ENCODE peak calls at places on chromosomes 1 and 21, in ten cellular contexts. N is GM20000; P is astrocyte of the hippocampus; T is stimulated activated CD8-positive, alpha-beta memory T cell treated with anti-CD3 and anti-CD28 coated beads, Interleukin-12 subunit alpha, Interleukin-12 subunit beta, amount 100 ng/mL, for 4 hours; V is esophagus squamous epithelium; W is effector CD4-positive, alpha-beta T cell; R is cardiac fibroblast; O is body of pancreas; H is aorta; B is mammary epithelial cell. D is an unnamed sample.

GRCh38 chr1:206873603-206874188 is 8.3 kb downstream of the IL20 start:
- DNase-seq in V (no peak), N (no peak), P (no peak), W (no peak), T (no peak), O (no peak), B (peak), R (no peak), H (no peak), D (no peak)

GRCh38 chr1:19432943-19433609 is 52.3 kb downstream of the CAPZB start:
- DNase-seq in V (no peak), O (no peak), W (no peak), P (no peak), H (peak), N (no peak), T (no peak), B (no peak), R (no peak), D (no peak)

GRCh38 chr1:205042911-205043806 is at the start of gene CNTN2:
- DNase-seq in V (no peak), N (no peak), H (no peak), P (peak), B (no peak), O (no peak), T (no peak), R (no peak), W (no peak), D (peak)

GRCh38 chr1:175514309-175515001 is 228.9 kb downstream of the TNR start:
- DNase-seq in V (no peak), T (peak), P (peak), O (no peak), R (peak), H (no peak), B (peak), N (no peak), W (no peak), D (no peak)

GRCh38 chr21:32693581-32693980 is 34.2 kb downstream of the SYNJ1 start:
- DNase-seq in O (no peak), T (no peak), N (no peak), V (no peak), P (no peak), W (no peak), H (no peak), B (no peak), R (no peak), D (no peak)

GRCh38 chr1:228913649-228914048 is 178.4 kb downstream of the RHOU start:
- DNase-seq in B (no peak), R (no peak), P (no peak), O (no peak), N (no peak), H (no peak), W (no peak), V (no peak), T (no peak), D (no peak)

GRCh38 chr1:52601976-52602327 is 219 bp upstream of the GPX7 start:
- DNase-seq in W (no peak), N (no peak), R (no peak), V (no peak), B (no peak), P (no peak), O (no peak), T (no peak), H (no peak), D (no peak)

GRCh38 chr1:178528963-178529355 is 16.1 kb downstream of the TEX35 start:
- DNase-seq in O (no peak), P (no peak), T (no peak), W (no peak), H (no peak), R (no peak), B (no peak), V (no peak), N (no peak), D (no peak)

GRCh38 chr1:33317946-33318345 is 3.0 kb downstream of the A3GALT2 start:
- DNase-seq in W (no peak), O (no peak), B (no peak), R (no peak), P (no peak), N (no peak), V (no peak), T (no peak), H (no peak), D (no peak)

GRCh38 chr1:242579528-242580235 is 55.2 kb upstream of the PLD5 start:
- DNase-seq in R (no peak), T (no peak), H (no peak), N (no peak), V (no peak), W (no peak), O (no peak), B (no peak), P (no peak), D (no peak)

GRCh38 chr21:43775795-43776430 is at the start of gene CSTB:
- DNase-seq in T (peak), O (peak), N (peak), W (peak), P (peak), H (peak), R (peak), V (no peak), B (peak), D (peak)

GRCh38 chr1:118100686-118101300 is 84.2 kb downstream of the SPAG17 start:
- DNase-seq in N (no peak), V (no peak), P (no peak), H (no peak), W (no peak), B (peak), T (no peak), R (no peak), O (peak), D (no peak)

D was measured in posterior cingulate gyrus.